ENCODE peak calls at places on chromosomes 6 and 20, in nine cellular contexts. L is trophoblast cell, U is psoas muscle, E is left ventricle myocardium inferior, V is esophagus squamous epithelium, P is right cardiac atrium, T is astrocyte, Z is mucosa of descending colon, B is A549. O is an unnamed sample. For H3K9me3, the result is how much of the 10 kb centered on the place peaks cover.

GRCh38 chr20:47921306-47922279 is 136.3 kb upstream of the SULF2 start:
- DNase-seq in U (no peak), T (no peak), V (no peak), Z (no peak), L (peak), P (no peak), B (no peak), E (no peak), O (no peak)

GRCh38 chr6:36432151-36432633 is 10.5 kb downstream of the PXT1 start:
- DNase-seq in T (peak), B (no peak), Z (no peak), V (no peak), P (no peak), E (no peak), U (no peak), L (peak), O (no peak)

GRCh38 chr6:166008441-166009369 is 158.9 kb downstream of the TBXT start:
- DNase-seq in B (peak), P (peak), E (no peak), Z (no peak), L (no peak), V (no peak), T (peak), U (no peak), O (no peak)

GRCh38 chr6:84554706-84555105 is 209.7 kb downstream of the TBX18 start:
- DNase-seq in V (no peak), P (no peak), U (no peak), B (no peak), E (no peak), T (no peak), Z (no peak), L (no peak), O (no peak)

GRCh38 chr20:14600527-14600926 is 263.1 kb upstream of the FLRT3 start:
- DNase-seq in E (no peak), T (no peak), V (no peak), B (no peak), P (no peak), L (no peak), Z (no peak), U (no peak), O (no peak)

GRCh38 chr6:164183556-164184123 is 769.1 kb downstream of the QKI start:
- DNase-seq in V (no peak), U (no peak), B (no peak), E (no peak), Z (no peak), L (peak), P (no peak), T (no peak), O (no peak)

GRCh38 chr20:20525214-20525613 is 157.3 kb downstream of the INSM1 start:
- DNase-seq in T (no peak), U (no peak), E (no peak), V (no peak), P (no peak), L (no peak), Z (no peak), B (no peak), O (no peak)

GRCh38 chr20:41047975-41048305 is 19.3 kb downstream of the TOP1 start:
- DNase-seq in V (no peak), P (no peak), L (no peak), T (no peak), E (no peak), U (no peak), B (no peak), Z (no peak), O (no peak)

GRCh38 chr6:158170656-158171081 is 2.5 kb downstream of the GTF2H5 start:
- DNase-seq in P (no peak), Z (no peak), B (no peak), V (no peak), T (peak), L (no peak), U (no peak), E (no peak), O (no peak)

GRCh38 chr6:142631517-142632385 is 313.2 kb downstream of the HIVEP2 start:
- DNase-seq in L (no peak), B (no peak), P (no peak), T (peak), V (no peak), E (no peak), U (no peak), Z (no peak), O (no peak)

GRCh38 chr6:46130665-46131064 is 876 bp downstream of the ENPP4 start:
- DNase-seq in E (no peak), T (no peak), U (no peak), V (no peak), Z (no peak), P (no peak), B (no peak), L (no peak), O (no peak)

GRCh38 chr6:93918258-93918657 is 498.9 kb upstream of the EPHA7 start:
- DNase-seq in Z (no peak), E (no peak), B (no peak), T (no peak), P (no peak), L (no peak), U (no peak), V (no peak), O (no peak)

GRCh38 chr6:79711167-79711566 is 80.0 kb downstream of the SH3BGRL2 start:
- DNase-seq in Z (no peak), E (no peak), P (no peak), U (no peak), V (no peak), T (no peak), L (no peak), B (no peak), O (no peak)

GRCh38 chr6:169700296-169700695 is 1.5 kb downstream of the WDR27 start:
- DNase-seq in P (no peak), T (peak), U (no peak), V (no peak), Z (peak), B (no peak), L (no peak), E (no peak), O (no peak)

GRCh38 chr20:13119583-13119982 is 101.5 kb upstream of the ISM1 start:
- DNase-seq in E (no peak), V (no peak), T (peak), Z (peak), P (no peak), L (peak), B (peak), U (no peak), O (no peak)

GRCh38 chr20:34579936-34580587 is 21.5 kb downstream of the MAP1LC3A start:
- DNase-seq in B (no peak), U (no peak), P (no peak), L (no peak), Z (peak), V (no peak), E (no peak), T (peak), O (no peak)

GRCh38 chr6:13696226-13696625 is 15.4 kb downstream of the RANBP9 start:
- DNase-seq in L (no peak), T (peak), V (no peak), Z (no peak), B (no peak), E (no peak), U (no peak), P (no peak), O (no peak)

GRCh38 chr6:10237284-10238043 is 177.4 kb downstream of the TFAP2A start:
- DNase-seq in L (peak), V (no peak), Z (peak), P (no peak), B (peak), E (no peak), U (no peak), T (peak), O (no peak)

GRCh38 chr20:58850693-58851174 is at the start of gene GNAS-AS1:
- DNase-seq in E (peak), U (peak), V (no peak), Z (peak), T (peak), B (no peak), L (no peak), P (peak), O (peak)

GRCh38 chr20:58853466-58853865 is 950 bp downstream of the GNAS start:
- DNase-seq in P (no peak), L (no peak), B (no peak), Z (no peak), T (no peak), E (no peak), V (no peak), U (no peak), O (no peak)

GRCh38 chr20:58851221-58851968 is 693 bp upstream of the GNAS-AS1 start:
- DNase-seq in Z (no peak), P (no peak), B (no peak), L (no peak), V (no peak), U (no peak), E (no peak), T (no peak), O (no peak)

GRCh38 chr20:58852559-58853271 is at the start of gene GNAS:
- DNase-seq in T (peak), E (peak), L (peak), U (peak), Z (peak), V (no peak), B (peak), P (peak), O (no peak)

GRCh38 chr20:58851969-58852458 is 502 bp upstream of the GNAS start:
- DNase-seq in V (no peak), U (no peak), P (no peak), T (no peak), E (no peak), L (no peak), Z (no peak), B (no peak), O (no peak)
- H3K9me3 ChIP-seq in V (under half), U (under half), P (under half), T (under half), E (under half), L (under half), Z (under half), B (under half), O (under half)

GRCh38 chr6:140156131-140156530 is 781.7 kb upstream of the CITED2 start:
- DNase-seq in L (peak), U (no peak), P (no peak), B (no peak), V (no peak), E (no peak), T (peak), Z (no peak), O (no peak)

GRCh38 chr6:140155727-140156126 is 781.3 kb upstream of the CITED2 start:
- DNase-seq in T (no peak), L (no peak), B (no peak), V (no peak), Z (no peak), E (no peak), P (no peak), U (no peak), O (no peak)

DNA sequence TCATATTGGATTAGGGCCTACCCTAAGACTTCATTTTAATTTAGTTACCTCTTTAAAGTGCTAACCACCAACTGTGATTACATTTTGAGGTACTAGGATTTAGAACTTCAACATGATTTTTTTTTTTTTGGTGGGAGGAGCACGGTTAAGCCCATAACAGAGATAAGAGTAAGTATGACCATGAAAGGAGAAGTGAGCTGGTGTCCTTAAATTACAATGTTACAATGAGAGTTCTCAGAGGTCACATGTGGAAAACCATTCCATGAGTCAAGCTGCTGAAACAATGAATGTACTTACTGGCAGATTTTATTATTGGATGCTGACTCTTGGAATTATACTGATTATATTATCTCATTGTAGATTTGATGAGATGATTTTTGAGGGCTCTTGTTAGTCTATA is 779.3 kb upstream of the CITED2 start:
- DNase-seq in V (no peak), U (no peak), L (no peak), T (peak), E (no peak), B (no peak), Z (no peak), P (no peak), O (no peak)
- H3K9me3 ChIP-seq in V (under half), U (under half), L (under half), T (under half), E (under half), B (under half), Z (under half), P (under half), O (under half)

GRCh38 chr6:27358786-27359185 is 29.8 kb upstream of the ZNF391 start:
- DNase-seq in V (no peak), Z (no peak), L (peak), B (no peak), P (no peak), E (no peak), U (no peak), T (no peak), O (no peak)
- H3K9me3 ChIP-seq in V (under half), Z (under half), L (under half), B (under half), P (under half), E (half or more), U (half or more), T (under half), O (under half)

DNA sequence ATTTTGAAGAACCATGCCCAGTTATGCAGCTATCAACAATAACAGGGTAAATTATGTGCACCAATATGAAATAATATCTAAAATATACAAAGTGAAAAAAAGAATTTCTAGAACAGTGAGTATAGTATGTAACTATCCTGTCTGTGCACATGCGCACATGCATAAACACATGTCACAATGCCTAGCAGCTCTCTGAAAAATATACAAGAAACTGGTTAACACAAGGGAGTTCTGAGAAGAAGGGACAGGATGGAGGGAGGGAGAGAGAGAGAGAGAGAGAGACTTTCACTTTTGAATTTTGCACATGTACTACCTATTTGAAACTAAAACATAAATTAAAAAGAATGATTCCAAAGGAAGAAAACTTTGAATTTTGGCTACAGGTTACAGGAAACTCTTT is 87.3 kb downstream of the PRDM1 start:
- DNase-seq in T (no peak), E (no peak), L (no peak), B (no peak), Z (no peak), V (no peak), U (no peak), P (no peak), O (no peak)
- H3K9me3 ChIP-seq in T (under half), E (under half), L (under half), B (under half), Z (under half), V (under half), U (under half), P (under half), O (under half)

GRCh38 chr6:154822947-154823558 is 89.8 kb downstream of the SCAF8 start:
- DNase-seq in Z (no peak), V (no peak), U (no peak), T (no peak), P (no peak), E (no peak), L (no peak), B (no peak), O (no peak)
- H3K9me3 ChIP-seq in Z (under half), V (under half), U (under half), T (under half), P (under half), E (under half), L (under half), B (under half), O (under half)

DNA sequence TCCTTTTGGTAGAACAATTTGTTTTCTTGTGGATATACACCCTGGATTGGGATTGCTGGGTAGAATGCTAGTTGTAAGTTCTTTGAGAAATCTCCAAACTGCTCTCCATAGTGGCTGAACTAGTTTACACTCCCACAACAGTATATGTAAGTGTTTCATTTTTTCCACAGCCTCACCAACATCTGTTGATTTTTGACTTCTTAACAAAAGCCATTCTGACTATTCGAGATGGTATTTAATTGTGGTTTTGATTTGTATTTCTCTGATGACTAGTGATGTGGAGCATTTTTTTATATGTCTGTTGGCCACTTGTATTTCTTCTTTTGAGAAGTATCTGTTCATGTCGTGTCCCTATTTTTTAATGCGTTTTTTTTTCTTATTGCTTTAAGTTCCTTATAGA is 444.1 kb downstream of the CBLN4 start:
- DNase-seq in U (no peak), L (no peak), E (no peak), T (no peak), B (no peak), Z (no peak), V (no peak), P (no peak), O (no peak)
- H3K9me3 ChIP-seq in U (under half), L (under half), E (under half), T (under half), B (under half), Z (under half), V (under half), P (under half), O (under half)

GRCh38 chr20:60962367-60963045 is 289.6 kb upstream of the CDH4 start:
- DNase-seq in U (no peak), E (no peak), Z (no peak), V (no peak), P (no peak), B (no peak), L (no peak), T (no peak), O (no peak)

GRCh38 chr20:60966766-60967165 is 285.3 kb upstream of the CDH4 start:
- DNase-seq in V (no peak), U (no peak), B (no peak), E (no peak), T (no peak), P (no peak), L (no peak), Z (no peak), O (no peak)

GRCh38 chr20:60966031-60966430 is 286.0 kb upstream of the CDH4 start:
- DNase-seq in T (no peak), L (no peak), U (no peak), P (no peak), Z (no peak), B (no peak), V (no peak), E (no peak), O (no peak)

GRCh38 chr20:60967431-60968316 is 284.4 kb upstream of the CDH4 start:
- DNase-seq in P (no peak), L (no peak), B (no peak), E (no peak), U (no peak), Z (no peak), V (no peak), T (no peak), O (no peak)

GRCh38 chr20:60964911-60965310 is 287.1 kb upstream of the CDH4 start:
- DNase-seq in L (no peak), Z (no peak), B (no peak), P (no peak), E (no peak), T (no peak), V (no peak), U (no peak), O (no peak)
- H3K9me3 ChIP-seq in L (under half), Z (under half), B (under half), P (under half), E (under half), T (under half), V (under half), U (under half), O (under half)

DNA sequence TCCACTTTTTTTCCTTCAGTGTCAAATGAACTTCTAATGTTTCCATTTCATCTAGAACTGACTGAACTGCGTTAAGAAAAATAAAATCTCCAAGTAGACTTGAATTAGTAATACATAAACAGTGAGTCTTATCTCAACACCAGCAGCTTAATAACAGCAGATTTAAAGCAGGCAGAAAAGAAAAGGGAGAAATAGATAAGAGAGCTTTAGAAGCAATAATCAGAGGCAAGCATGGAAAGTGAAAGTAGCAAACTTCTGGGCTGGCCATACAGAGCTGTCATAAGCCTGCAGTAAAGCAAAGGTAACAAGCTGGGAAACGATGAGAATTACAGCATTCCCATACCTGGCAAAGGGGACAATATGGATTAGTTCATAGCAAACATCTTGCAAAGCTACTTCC is 16.9 kb upstream of the ANGPT4 start:
- DNase-seq in T (no peak), L (no peak), V (no peak), Z (no peak), P (no peak), E (no peak), U (no peak), B (no peak), O (no peak)
- H3K9me3 ChIP-seq in T (under half), L (under half), V (under half), Z (under half), P (under half), E (under half), U (under half), B (under half), O (under half)

O was measured in T-helper 17 cell.